ENCODE peak calls at places on chromosomes 12 and 14, in nine cellular contexts. One of them, this sample, is unnamed.

GRCh38 chr14:65352964-65353530 is 59.5 kb upstream of the FUT8 start:
- DNase-seq in left ventricle myocardium inferior: no peak
- DNase-seq in BE2C: no peak
- DNase-seq in BJ: no peak
- DNase-seq in thyroid gland: no peak
- DNase-seq in lower lobe of right lung: no peak
- DNase-seq in tibial artery: no peak
- DNase-seq in heart right ventricle: no peak
- DNase-seq in Caco-2: no peak
- DNase-seq in this sample: no peak

GRCh38 chr12:103348935-103349334 is 146.8 kb downstream of the C12orf42 start:
- DNase-seq in left ventricle myocardium inferior: no peak
- DNase-seq in BE2C: no peak
- DNase-seq in BJ: no peak
- DNase-seq in thyroid gland: no peak
- DNase-seq in lower lobe of right lung: no peak
- DNase-seq in tibial artery: no peak
- DNase-seq in heart right ventricle: no peak
- DNase-seq in Caco-2: no peak
- DNase-seq in this sample: no peak

GRCh38 chr14:74820288-74820687 is 55.7 kb downstream of the PROX2 start:
- DNase-seq in left ventricle myocardium inferior: no peak
- DNase-seq in BE2C: no peak
- DNase-seq in BJ: no peak
- DNase-seq in thyroid gland: no peak
- DNase-seq in lower lobe of right lung: no peak
- DNase-seq in tibial artery: no peak
- DNase-seq in heart right ventricle: no peak
- DNase-seq in Caco-2: no peak
- DNase-seq in this sample: no peak

GRCh38 chr14:74913986-74914573 is 9.0 kb downstream of the RPS6KL1 start:
- DNase-seq in left ventricle myocardium inferior: peak
- DNase-seq in BE2C: peak
- DNase-seq in BJ: no peak
- DNase-seq in thyroid gland: peak
- DNase-seq in lower lobe of right lung: no peak
- DNase-seq in tibial artery: peak
- DNase-seq in heart right ventricle: peak
- DNase-seq in Caco-2: peak
- DNase-seq in this sample: peak

GRCh38 chr14:104252256-104253215 is 114.1 kb downstream of the KIF26A start:
- DNase-seq in left ventricle myocardium inferior: no peak
- DNase-seq in BE2C: peak
- DNase-seq in BJ: no peak
- DNase-seq in thyroid gland: no peak
- DNase-seq in lower lobe of right lung: no peak
- DNase-seq in tibial artery: peak
- DNase-seq in heart right ventricle: no peak
- DNase-seq in Caco-2: no peak
- DNase-seq in this sample: no peak

GRCh38 chr12:94563261-94563660 is 87.1 kb downstream of the TMCC3 start:
- DNase-seq in left ventricle myocardium inferior: no peak
- DNase-seq in BE2C: no peak
- DNase-seq in BJ: no peak
- DNase-seq in thyroid gland: no peak
- DNase-seq in lower lobe of right lung: no peak
- DNase-seq in tibial artery: no peak
- DNase-seq in heart right ventricle: peak
- DNase-seq in Caco-2: no peak
- DNase-seq in this sample: no peak

GRCh38 chr14:101480747-101481530 is 80.4 kb upstream of the DIO3 start:
- DNase-seq in left ventricle myocardium inferior: no peak
- DNase-seq in BE2C: no peak
- DNase-seq in BJ: no peak
- DNase-seq in thyroid gland: no peak
- DNase-seq in lower lobe of right lung: peak
- DNase-seq in tibial artery: peak
- DNase-seq in heart right ventricle: no peak
- DNase-seq in Caco-2: peak
- DNase-seq in this sample: no peak

GRCh38 chr14:55059333-55059732 is 7.9 kb downstream of the MAPK1IP1L start:
- DNase-seq in left ventricle myocardium inferior: no peak
- DNase-seq in BE2C: no peak
- DNase-seq in BJ: no peak
- DNase-seq in thyroid gland: no peak
- DNase-seq in lower lobe of right lung: no peak
- DNase-seq in tibial artery: no peak
- DNase-seq in heart right ventricle: no peak
- DNase-seq in Caco-2: no peak
- DNase-seq in this sample: no peak

GRCh38 chr12:51864701-51865469 is 16.4 kb upstream of the FIGNL2 start:
- DNase-seq in left ventricle myocardium inferior: no peak
- DNase-seq in BE2C: no peak
- DNase-seq in BJ: no peak
- DNase-seq in thyroid gland: no peak
- DNase-seq in lower lobe of right lung: no peak
- DNase-seq in tibial artery: no peak
- DNase-seq in heart right ventricle: no peak
- DNase-seq in Caco-2: no peak
- DNase-seq in this sample: no peak

GRCh38 chr14:24274101-24274543 is 2.7 kb upstream of the RABGGTA start:
- DNase-seq in left ventricle myocardium inferior: no peak
- DNase-seq in BE2C: no peak
- DNase-seq in BJ: no peak
- DNase-seq in thyroid gland: no peak
- DNase-seq in lower lobe of right lung: no peak
- DNase-seq in tibial artery: no peak
- DNase-seq in heart right ventricle: no peak
- DNase-seq in Caco-2: no peak
- DNase-seq in this sample: no peak

GRCh38 chr12:31310488-31310887 is 15.5 kb downstream of the SINHCAF start:
- DNase-seq in left ventricle myocardium inferior: no peak
- DNase-seq in BE2C: no peak
- DNase-seq in BJ: no peak
- DNase-seq in thyroid gland: no peak
- DNase-seq in lower lobe of right lung: no peak
- DNase-seq in tibial artery: no peak
- DNase-seq in heart right ventricle: no peak
- DNase-seq in Caco-2: no peak
- DNase-seq in this sample: no peak

GRCh38 chr12:78004451-78005093 is 173.9 kb downstream of the NAV3 start:
- DNase-seq in left ventricle myocardium inferior: no peak
- DNase-seq in BE2C: no peak
- DNase-seq in BJ: no peak
- DNase-seq in thyroid gland: no peak
- DNase-seq in lower lobe of right lung: no peak
- DNase-seq in tibial artery: no peak
- DNase-seq in heart right ventricle: no peak
- DNase-seq in Caco-2: no peak
- DNase-seq in this sample: no peak

GRCh38 chr12:78007173-78007572 is 176.5 kb downstream of the NAV3 start:
- DNase-seq in left ventricle myocardium inferior: no peak
- DNase-seq in BE2C: no peak
- DNase-seq in BJ: no peak
- DNase-seq in thyroid gland: no peak
- DNase-seq in lower lobe of right lung: no peak
- DNase-seq in tibial artery: no peak
- DNase-seq in heart right ventricle: no peak
- DNase-seq in Caco-2: no peak
- DNase-seq in this sample: no peak

GRCh38 chr12:78005094-78005492 is 174.4 kb downstream of the NAV3 start:
- DNase-seq in left ventricle myocardium inferior: no peak
- DNase-seq in BE2C: no peak
- DNase-seq in BJ: no peak
- DNase-seq in thyroid gland: no peak
- DNase-seq in lower lobe of right lung: no peak
- DNase-seq in tibial artery: no peak
- DNase-seq in heart right ventricle: no peak
- DNase-seq in Caco-2: no peak
- DNase-seq in this sample: no peak

GRCh38 chr12:77999074-77999715 is 168.5 kb downstream of the NAV3 start:
- DNase-seq in left ventricle myocardium inferior: no peak
- DNase-seq in BE2C: no peak
- DNase-seq in BJ: no peak
- DNase-seq in thyroid gland: no peak
- DNase-seq in lower lobe of right lung: no peak
- DNase-seq in tibial artery: no peak
- DNase-seq in heart right ventricle: no peak
- DNase-seq in Caco-2: no peak
- DNase-seq in this sample: no peak

DNA sequence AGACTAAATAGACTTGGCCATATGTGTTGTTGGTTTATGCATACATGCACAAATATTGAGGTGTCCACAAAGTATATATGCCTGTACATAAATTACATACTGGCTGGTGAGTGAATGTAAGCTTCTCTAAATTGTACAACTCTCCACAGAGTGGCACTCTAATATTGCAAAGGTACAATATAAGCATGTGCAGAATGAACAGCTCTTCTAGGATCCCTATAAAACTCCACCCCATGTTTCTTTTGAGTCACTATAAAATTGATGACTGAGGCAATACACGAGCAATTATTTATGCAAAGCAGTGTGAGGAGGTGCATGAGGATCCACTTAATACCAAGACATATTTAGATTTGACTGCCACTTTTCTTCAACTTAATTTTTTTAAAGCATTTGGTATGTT is 172.2 kb downstream of the NAV3 start:
- DNase-seq in left ventricle myocardium inferior: no peak
- DNase-seq in BE2C: no peak
- DNase-seq in BJ: no peak
- DNase-seq in thyroid gland: no peak
- DNase-seq in lower lobe of right lung: no peak
- DNase-seq in tibial artery: no peak
- DNase-seq in heart right ventricle: no peak
- DNase-seq in Caco-2: no peak
- DNase-seq in this sample: no peak
- TF ChIP-seq CTCF in left ventricle myocardium inferior: no peak
- TF ChIP-seq CTCF in BE2C: no peak
- TF ChIP-seq CTCF in BJ: no peak
- TF ChIP-seq CTCF in thyroid gland: no peak
- TF ChIP-seq CTCF in lower lobe of right lung: no peak
- TF ChIP-seq CTCF in tibial artery: no peak
- TF ChIP-seq CTCF in heart right ventricle: peak
- TF ChIP-seq CTCF in Caco-2: no peak
- TF ChIP-seq CTCF in this sample: no peak

DNA sequence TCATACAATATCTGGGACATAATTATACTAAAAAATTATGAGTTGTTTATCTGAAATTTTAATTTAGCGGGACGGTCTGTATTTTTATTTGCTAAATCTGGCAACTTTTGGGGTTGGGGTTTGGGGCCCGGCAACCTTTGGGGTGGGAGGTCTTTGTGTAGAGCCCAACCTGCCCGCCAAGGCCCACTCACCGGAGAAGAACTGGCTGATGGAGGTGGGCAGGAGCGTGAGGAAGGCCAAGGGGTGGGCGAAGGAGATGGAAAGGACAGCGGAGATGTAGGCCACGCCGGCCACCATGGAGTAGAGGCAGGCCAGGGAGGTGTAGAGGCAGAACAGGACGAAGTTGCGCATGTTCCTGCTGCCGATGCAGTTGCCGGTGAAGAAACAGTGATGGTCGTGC is 2.6 kb downstream of the ZDHHC22 start:
- DNase-seq in left ventricle myocardium inferior: no peak
- DNase-seq in BE2C: no peak
- DNase-seq in BJ: no peak
- DNase-seq in thyroid gland: no peak
- DNase-seq in lower lobe of right lung: no peak
- DNase-seq in tibial artery: peak
- DNase-seq in heart right ventricle: no peak
- DNase-seq in Caco-2: no peak
- DNase-seq in this sample: no peak
- H3K4me3 ChIP-seq in left ventricle myocardium inferior: no peak
- H3K4me3 ChIP-seq in BE2C: no peak
- H3K4me3 ChIP-seq in BJ: no peak
- H3K4me3 ChIP-seq in thyroid gland: no peak
- H3K4me3 ChIP-seq in lower lobe of right lung: no peak
- H3K4me3 ChIP-seq in tibial artery: no peak
- H3K4me3 ChIP-seq in heart right ventricle: no peak
- H3K4me3 ChIP-seq in Caco-2: no peak
- H3K4me3 ChIP-seq in this sample: no peak

GRCh38 chr12:4140607-4141301 is 132.8 kb upstream of the CCND2 start:
- DNase-seq in left ventricle myocardium inferior: no peak
- DNase-seq in BE2C: no peak
- DNase-seq in BJ: no peak
- DNase-seq in thyroid gland: no peak
- DNase-seq in lower lobe of right lung: no peak
- DNase-seq in tibial artery: peak
- DNase-seq in heart right ventricle: no peak
- DNase-seq in Caco-2: peak
- DNase-seq in this sample: no peak

GRCh38 chr12:4145990-4146859 is 127.3 kb upstream of the CCND2 start:
- DNase-seq in left ventricle myocardium inferior: no peak
- DNase-seq in BE2C: no peak
- DNase-seq in BJ: no peak
- DNase-seq in thyroid gland: no peak
- DNase-seq in lower lobe of right lung: no peak
- DNase-seq in tibial artery: no peak
- DNase-seq in heart right ventricle: no peak
- DNase-seq in Caco-2: peak
- DNase-seq in this sample: no peak

GRCh38 chr12:4141344-4142270 is 132.0 kb upstream of the CCND2 start:
- DNase-seq in left ventricle myocardium inferior: no peak
- DNase-seq in BE2C: no peak
- DNase-seq in BJ: no peak
- DNase-seq in thyroid gland: no peak
- DNase-seq in lower lobe of right lung: no peak
- DNase-seq in tibial artery: peak
- DNase-seq in heart right ventricle: no peak
- DNase-seq in Caco-2: no peak
- DNase-seq in this sample: no peak

GRCh38 chr12:4144676-4145075 is 128.9 kb upstream of the CCND2 start:
- DNase-seq in left ventricle myocardium inferior: no peak
- DNase-seq in BE2C: no peak
- DNase-seq in BJ: no peak
- DNase-seq in thyroid gland: no peak
- DNase-seq in lower lobe of right lung: no peak
- DNase-seq in tibial artery: no peak
- DNase-seq in heart right ventricle: no peak
- DNase-seq in Caco-2: no peak
- DNase-seq in this sample: no peak

DNA sequence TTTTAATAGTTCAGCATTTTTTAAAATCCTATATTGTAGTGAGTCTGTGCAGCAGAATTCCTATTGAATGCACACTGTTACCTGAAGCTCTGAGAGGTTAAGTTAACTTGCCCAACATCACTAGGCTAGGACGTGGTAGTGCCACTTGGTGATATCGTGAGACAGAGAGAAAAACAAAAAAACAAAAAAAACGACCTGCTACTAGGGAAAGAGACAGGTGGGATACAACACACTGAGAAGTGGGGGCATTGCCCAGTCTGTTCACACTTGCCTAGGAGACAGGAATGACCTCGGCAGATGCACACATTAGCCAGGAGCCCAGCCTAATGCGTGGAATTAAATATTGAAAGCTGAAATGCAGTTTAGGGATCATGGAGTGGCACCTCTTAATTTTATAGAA is 129.7 kb upstream of the CCND2 start:
- DNase-seq in left ventricle myocardium inferior: no peak
- DNase-seq in BE2C: no peak
- DNase-seq in BJ: no peak
- DNase-seq in thyroid gland: no peak
- DNase-seq in lower lobe of right lung: no peak
- DNase-seq in tibial artery: no peak
- DNase-seq in heart right ventricle: no peak
- DNase-seq in Caco-2: peak
- DNase-seq in this sample: no peak
- TF ChIP-seq CTCF in left ventricle myocardium inferior: no peak
- TF ChIP-seq CTCF in BE2C: no peak
- TF ChIP-seq CTCF in BJ: no peak
- TF ChIP-seq CTCF in thyroid gland: no peak
- TF ChIP-seq CTCF in lower lobe of right lung: no peak
- TF ChIP-seq CTCF in tibial artery: no peak
- TF ChIP-seq CTCF in heart right ventricle: no peak
- TF ChIP-seq CTCF in Caco-2: no peak
- TF ChIP-seq CTCF in this sample: no peak

GRCh38 chr12:124368421-124369032 is 73.6 kb downstream of the RFLNA start:
- DNase-seq in left ventricle myocardium inferior: no peak
- DNase-seq in BE2C: no peak
- DNase-seq in BJ: no peak
- DNase-seq in thyroid gland: no peak
- DNase-seq in lower lobe of right lung: no peak
- DNase-seq in tibial artery: no peak
- DNase-seq in heart right ventricle: no peak
- DNase-seq in Caco-2: no peak
- DNase-seq in this sample: no peak
- H3K4me3 ChIP-seq in left ventricle myocardium inferior: peak
- H3K4me3 ChIP-seq in BE2C: no peak
- H3K4me3 ChIP-seq in BJ: no peak
- H3K4me3 ChIP-seq in thyroid gland: no peak
- H3K4me3 ChIP-seq in lower lobe of right lung: no peak
- H3K4me3 ChIP-seq in tibial artery: no peak
- H3K4me3 ChIP-seq in heart right ventricle: no peak
- H3K4me3 ChIP-seq in Caco-2: no peak
- H3K4me3 ChIP-seq in this sample: no peak